ENCODE peak calls at places on chromosomes 3 and 15, in nine cellular contexts. S, N, M, Z, P, L, V, F and Q are unnamed samples. For H3K9me3 and H3K36me3, the result is how much of the 10 kb centered on the place peaks cover.

GRCh38 chr3:120567370-120568197 is 28.6 kb upstream of the NDUFB4 start:
- DNase-seq in S (peak), N (peak), M (peak), Z (no peak), P (peak), L (peak), V (peak), F (no peak), Q (peak)

GRCh38 chr15:69782155-69782658 is 315.5 kb downstream of the TLE3 start:
- DNase-seq in S (no peak), N (no peak), M (no peak), Z (no peak), P (no peak), L (no peak), V (no peak), F (no peak), Q (no peak)

GRCh38 chr15:90648137-90649070 is 68.7 kb upstream of the BLM start:
- DNase-seq in S (peak), N (peak), M (peak), Z (peak), P (peak), L (peak), V (peak), F (peak), Q (peak)

GRCh38 chr3:188153949-188154757 is at the start of gene LPP:
- DNase-seq in S (peak), N (peak), M (peak), Z (no peak), P (peak), L (peak), V (peak), F (peak), Q (no peak)

GRCh38 chr3:97991278-97991652 is 19.0 kb upstream of the RIOX2 start:
- DNase-seq in S (no peak), N (no peak), M (no peak), Z (no peak), P (no peak), L (no peak), V (no peak), F (no peak), Q (no peak)

GRCh38 chr3:147410126-147410517 is 957 bp downstream of the ZIC1 start:
- DNase-seq in S (no peak), N (no peak), M (no peak), Z (no peak), P (no peak), L (no peak), V (no peak), F (no peak), Q (no peak)

GRCh38 chr3:45864760-45865567 is 21.4 kb upstream of the CCR9 start:
- DNase-seq in S (no peak), N (no peak), M (no peak), Z (no peak), P (no peak), L (no peak), V (no peak), F (no peak), Q (no peak)

GRCh38 chr3:104438761-104439160 is 927.9 kb upstream of the ALCAM start:
- DNase-seq in S (no peak), N (no peak), M (no peak), Z (no peak), P (no peak), L (no peak), V (no peak), F (no peak), Q (no peak)

GRCh38 chr3:119918992-119919933 is 137.4 kb downstream of the NR1I2 start:
- DNase-seq in S (no peak), N (no peak), M (peak), Z (no peak), P (no peak), L (peak), V (no peak), F (no peak), Q (peak)

GRCh38 chr3:172965256-172965655 is 175.8 kb downstream of the SPATA16 start:
- DNase-seq in S (peak), N (no peak), M (peak), Z (no peak), P (peak), L (peak), V (peak), F (no peak), Q (peak)

GRCh38 chr3:64440498-64440897 is 215.2 kb upstream of the PRICKLE2 start:
- DNase-seq in S (peak), N (no peak), M (peak), Z (no peak), P (peak), L (peak), V (peak), F (peak), Q (peak)

GRCh38 chr15:78605680-78606079 is 15.1 kb downstream of the CHRNA3 start:
- DNase-seq in S (no peak), N (no peak), M (no peak), Z (no peak), P (no peak), L (no peak), V (no peak), F (no peak), Q (no peak)

GRCh38 chr3:157148123-157148889 is 11.6 kb downstream of the CCNL1 start:
- DNase-seq in S (no peak), N (no peak), M (no peak), Z (no peak), P (no peak), L (peak), V (no peak), F (no peak), Q (peak)

GRCh38 chr3:13539671-13540070 is 9.3 kb upstream of the FBLN2 start:
- DNase-seq in S (peak), N (no peak), M (no peak), Z (no peak), P (no peak), L (no peak), V (no peak), F (no peak), Q (no peak)

GRCh38 chr3:2511356-2511755 is 412.7 kb downstream of the CNTN4 start:
- DNase-seq in S (no peak), N (peak), M (no peak), Z (no peak), P (no peak), L (no peak), V (no peak), F (no peak), Q (no peak)

GRCh38 chr3:128508852-128509251 is 15.9 kb upstream of the GATA2 start:
- DNase-seq in S (no peak), N (no peak), M (no peak), Z (no peak), P (no peak), L (no peak), V (no peak), F (no peak), Q (no peak)

GRCh38 chr3:33417051-33417673 is 23.0 kb downstream of the UBP1 start:
- DNase-seq in S (peak), N (no peak), M (peak), Z (no peak), P (peak), L (peak), V (peak), F (no peak), Q (no peak)

GRCh38 chr3:60755094-60755493 is 496.2 kb downstream of the FHIT start:
- DNase-seq in S (no peak), N (peak), M (no peak), Z (no peak), P (peak), L (no peak), V (no peak), F (no peak), Q (no peak)

GRCh38 chr3:168989396-168989795 is 674.1 kb downstream of the MECOM start:
- DNase-seq in S (peak), N (no peak), M (peak), Z (no peak), P (peak), L (no peak), V (peak), F (no peak), Q (no peak)

GRCh38 chr3:187968883-187969580 is 184.9 kb upstream of the LPP start:
- DNase-seq in S (peak), N (no peak), M (peak), Z (no peak), P (peak), L (peak), V (peak), F (no peak), Q (peak)

GRCh38 chr15:31298707-31299172 is 27.9 kb upstream of the KLF13 start:
- DNase-seq in S (no peak), N (no peak), M (no peak), Z (no peak), P (no peak), L (no peak), V (no peak), F (no peak), Q (no peak)

GRCh38 chr3:159854500-159855124 is 134.0 kb upstream of the IL12A start:
- DNase-seq in S (peak), N (no peak), M (peak), Z (peak), P (peak), L (peak), V (peak), F (no peak), Q (peak)

GRCh38 chr3:15899438-15899837 is 101.7 kb upstream of the ANKRD28 start:
- DNase-seq in S (peak), N (no peak), M (peak), Z (peak), P (peak), L (peak), V (peak), F (no peak), Q (no peak)

GRCh38 chr15:42155546-42156265 is 730 bp downstream of the PLA2G4F start:
- DNase-seq in S (no peak), N (peak), M (no peak), Z (no peak), P (peak), L (no peak), V (peak), F (peak), Q (no peak)

GRCh38 chr3:66423791-66424190 is 77.0 kb downstream of the LRIG1 start:
- DNase-seq in S (peak), N (no peak), M (peak), Z (no peak), P (peak), L (peak), V (no peak), F (no peak), Q (peak)
- H3K9me3 ChIP-seq in S (under half), N (under half), M (under half), Z (under half), P (under half), L (under half), V (under half), F (under half), Q (under half)

DNA sequence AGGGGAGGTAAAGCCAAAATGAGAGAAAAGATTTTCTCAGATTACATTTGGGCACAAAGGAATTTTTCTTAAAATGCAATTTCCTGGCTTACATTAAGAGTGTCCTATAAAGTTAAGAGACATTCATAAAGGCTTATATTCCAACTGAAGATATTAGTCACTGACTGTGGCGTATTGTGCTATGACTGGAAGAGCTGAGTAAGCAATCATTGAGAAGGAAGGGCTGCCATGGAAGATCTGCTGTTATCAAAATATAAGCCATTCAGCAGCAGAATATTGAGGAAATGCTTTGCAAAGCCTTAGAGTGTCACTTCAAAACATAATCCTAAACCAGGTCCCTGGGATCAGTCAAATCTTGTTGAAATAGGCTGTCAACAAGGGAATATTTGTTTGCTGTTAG is 593.9 kb downstream of the TUSC7 start:
- DNase-seq in S (peak), N (no peak), M (no peak), Z (no peak), P (no peak), L (no peak), V (no peak), F (no peak), Q (no peak)
- H3K36me3 ChIP-seq in S (under half), N (under half), M (under half), Z (under half), P (under half), L (under half), V (under half), F (under half), Q (under half)

GRCh38 chr3:49803464-49804140 is 541 bp downstream of the INKA1 start:
- DNase-seq in S (peak), N (peak), M (peak), Z (no peak), P (no peak), L (no peak), V (peak), F (no peak), Q (peak)

GRCh38 chr3:49804141-49805041 is 1.3 kb downstream of the INKA1 start:
- DNase-seq in S (no peak), N (no peak), M (no peak), Z (no peak), P (no peak), L (no peak), V (peak), F (no peak), Q (no peak)

GRCh38 chr3:49805367-49805782 is 2.3 kb downstream of the INKA1 start:
- DNase-seq in S (peak), N (peak), M (peak), Z (no peak), P (peak), L (peak), V (no peak), F (peak), Q (peak)

GRCh38 chr3:49801160-49801559 is 1.5 kb upstream of the CDHR4 start:
- DNase-seq in S (no peak), N (no peak), M (no peak), Z (no peak), P (no peak), L (no peak), V (no peak), F (no peak), Q (no peak)

GRCh38 chr3:49802719-49803463 is at the start of gene INKA1:
- DNase-seq in S (peak), N (peak), M (peak), Z (peak), P (peak), L (peak), V (peak), F (peak), Q (peak)
- H3K9ac ChIP-seq in S (peak), N (peak), M (peak), Z (peak), P (peak), L (peak), V (peak), F (peak), Q (peak)

GRCh38 chr15:79916424-79916823 is 19.6 kb upstream of the MTHFS start:
- DNase-seq in S (no peak), N (no peak), M (peak), Z (no peak), P (no peak), L (no peak), V (no peak), F (no peak), Q (no peak)

GRCh38 chr15:79919749-79920511 is 23.1 kb upstream of the MTHFS start:
- DNase-seq in S (no peak), N (no peak), M (no peak), Z (no peak), P (no peak), L (no peak), V (no peak), F (no peak), Q (no peak)

GRCh38 chr15:79914728-79915127 is 17.9 kb upstream of the MTHFS start:
- DNase-seq in S (no peak), N (no peak), M (no peak), Z (no peak), P (no peak), L (no peak), V (no peak), F (no peak), Q (no peak)

GRCh38 chr15:79919090-79919748 is 22.4 kb upstream of the MTHFS start:
- DNase-seq in S (no peak), N (no peak), M (no peak), Z (no peak), P (no peak), L (no peak), V (no peak), F (no peak), Q (no peak)

DNA sequence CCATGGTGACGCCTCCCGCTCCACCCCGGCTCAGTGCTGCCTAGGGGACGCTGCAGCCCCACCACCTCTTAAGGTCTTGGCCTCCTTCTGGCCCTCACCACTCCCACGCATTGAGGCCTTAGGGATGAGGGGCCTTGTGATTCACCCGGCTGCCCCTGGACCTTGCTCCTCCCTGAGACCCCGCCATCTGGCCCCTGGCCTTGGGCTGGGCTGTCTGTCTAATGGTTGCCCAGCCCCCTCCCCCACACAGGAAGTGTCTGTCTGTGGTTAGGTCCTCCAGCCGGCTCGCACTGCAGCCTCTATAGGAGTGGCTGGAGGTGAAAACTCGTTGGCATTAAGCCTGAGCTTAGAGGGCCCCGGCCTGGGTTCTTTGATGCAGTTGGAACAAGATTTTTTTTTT is 21.5 kb upstream of the MTHFS start:
- DNase-seq in S (no peak), N (no peak), M (no peak), Z (no peak), P (no peak), L (no peak), V (no peak), F (no peak), Q (no peak)
- H3K9me3 ChIP-seq in S (under half), N (under half), M (under half), Z (under half), P (under half), L (half or more), V (under half), F (under half), Q (half or more)

DNA sequence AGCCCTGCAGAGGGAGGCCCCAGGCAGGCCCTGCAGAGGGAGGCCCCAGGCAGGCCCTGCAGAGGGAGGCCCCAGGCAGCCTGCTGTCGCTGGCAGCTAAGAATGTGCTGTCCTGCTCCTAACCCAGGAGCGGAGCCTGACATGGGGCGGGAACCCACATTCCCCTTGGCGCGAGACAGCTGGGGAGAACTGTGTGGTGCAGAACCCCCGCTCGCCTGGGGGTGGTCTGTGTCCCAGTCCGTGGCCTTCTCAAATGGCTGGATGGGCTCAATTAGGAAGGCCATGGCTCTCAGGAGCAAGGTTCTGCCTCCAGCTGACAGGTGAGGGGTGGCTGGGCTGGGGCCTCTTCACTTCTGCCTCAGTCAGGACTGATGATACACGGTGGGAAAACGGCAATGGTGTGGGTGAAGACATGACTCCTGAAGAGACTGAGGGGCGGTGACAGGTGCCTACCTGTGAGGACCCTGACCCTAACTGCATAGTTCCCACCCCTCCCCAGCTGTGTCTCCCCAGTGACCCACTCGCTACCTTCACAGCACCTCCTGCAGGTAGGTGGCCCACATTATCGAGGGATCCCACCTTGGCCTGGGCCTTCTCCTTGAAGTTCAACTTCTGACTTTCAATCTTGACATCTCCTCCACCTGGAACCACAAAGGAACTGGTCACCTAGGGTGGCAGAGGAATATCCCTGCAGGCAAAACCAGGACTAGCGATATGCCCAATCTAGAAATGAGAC is 52.0 kb downstream of the DHX30 start:
- DNase-seq in S (no peak), N (no peak), M (no peak), Z (no peak), P (no peak), L (no peak), V (no peak), F (no peak), Q (no peak)
- H3K36me3 ChIP-seq in S (half or more), N (under half), M (under half), Z (under half), P (under half), L (half or more), V (under half), F (under half), Q (half or more)

GRCh38 chr3:4166540-4166939 is 136.6 kb upstream of the SETMAR start:
- DNase-seq in S (no peak), N (no peak), M (no peak), Z (no peak), P (no peak), L (no peak), V (no peak), F (no peak), Q (no peak)
- H3K9ac ChIP-seq in S (no peak), N (no peak), M (no peak), Z (no peak), P (no peak), L (no peak), V (no peak), F (no peak), Q (no peak)

GRCh38 chr15:21261965-21262850 is 178.1 kb downstream of the POTEB3 start:
- DNase-seq in S (no peak), N (peak), M (no peak), Z (no peak), P (peak), L (no peak), V (peak), F (no peak), Q (no peak)
- H3K9me3 ChIP-seq in S (under half), N (under half), M (under half), Z (under half), P (under half), L (under half), V (under half), F (under half), Q (under half)

GRCh38 chr3:123105201-123106189 is 38.7 kb downstream of the PDIA5 start:
- DNase-seq in S (no peak), N (no peak), M (no peak), Z (no peak), P (no peak), L (no peak), V (no peak), F (no peak), Q (no peak)

GRCh38 chr3:123100192-123100776 is 33.5 kb downstream of the PDIA5 start:
- DNase-seq in S (no peak), N (no peak), M (no peak), Z (no peak), P (no peak), L (no peak), V (no peak), F (no peak), Q (no peak)

GRCh38 chr3:123102826-123103225 is 36.0 kb downstream of the PDIA5 start:
- DNase-seq in S (no peak), N (no peak), M (no peak), Z (no peak), P (no peak), L (no peak), V (no peak), F (no peak), Q (no peak)

GRCh38 chr3:123102249-123102648 is 35.4 kb downstream of the PDIA5 start:
- DNase-seq in S (no peak), N (no peak), M (no peak), Z (no peak), P (no peak), L (no peak), V (no peak), F (no peak), Q (no peak)

GRCh38 chr3:123104550-123104949 is 37.7 kb downstream of the PDIA5 start:
- DNase-seq in S (peak), N (peak), M (peak), Z (no peak), P (peak), L (peak), V (peak), F (no peak), Q (peak)
- H3K36me3 ChIP-seq in S (under half), N (under half), M (under half), Z (under half), P (under half), L (half or more), V (under half), F (under half), Q (half or more)